ENCODE peak calls at places on chromosome 4, in nine cellular contexts. F is epithelial cell of esophagus; Q is NCI-H524; H is naive thymus-derived CD8-positive, alpha-beta T cell; T is NCI-H1092; Z is stimulated activated CD8-positive, alpha-beta memory T cell treated with anti-CD3 and anti-CD28 coated beads, Interleukin-4, amount 100 ng/mL, for 24 hours; W is fibroblast of lung; S is uterus; C is activated CD4-positive, alpha-beta T cell treated with anti-CD3 and anti-CD28 coated beads, Interleukin-2, amount 50 U/mL, for 24 hours. K is an unnamed sample.

GRCh38 chr4:95638920-95639501 is 90.2 kb upstream of the UNC5C start:
- DNase-seq in S (no peak), C (no peak), H (no peak), Z (no peak), F (peak), Q (no peak), W (peak), T (no peak), K (no peak)

GRCh38 chr4:8340721-8341680 is 71.4 kb downstream of the HTRA3 start:
- DNase-seq in W (no peak), S (peak), Q (no peak), Z (no peak), H (no peak), T (no peak), C (no peak), F (no peak), K (peak)

GRCh38 chr4:7371122-7371941 is 63.4 kb downstream of the PSAPL1 start:
- DNase-seq in Z (no peak), C (no peak), H (no peak), T (no peak), S (no peak), F (no peak), W (peak), Q (peak), K (no peak)

GRCh38 chr4:1910643-1911042 is 39.5 kb downstream of the NSD2 start:
- DNase-seq in F (peak), C (no peak), W (peak), T (no peak), S (no peak), Z (no peak), Q (peak), H (no peak), K (peak)

GRCh38 chr4:7324651-7325121 is 110.0 kb downstream of the PSAPL1 start:
- DNase-seq in T (peak), S (no peak), H (no peak), F (no peak), Q (peak), Z (peak), C (no peak), W (no peak), K (peak)

GRCh38 chr4:47703008-47703407 is 134.9 kb downstream of the CORIN start:
- DNase-seq in C (no peak), T (no peak), Q (no peak), H (no peak), F (no peak), W (no peak), Z (no peak), S (no peak), K (no peak)

GRCh38 chr4:69731261-69731660 is 29.2 kb downstream of the SULT1B1 start:
- DNase-seq in W (no peak), C (no peak), Q (no peak), S (no peak), H (no peak), T (no peak), Z (no peak), F (no peak), K (no peak)

GRCh38 chr4:20255251-20255586 is 3.5 kb downstream of the SLIT2 start:
- DNase-seq in H (no peak), F (no peak), W (no peak), T (no peak), C (no peak), Z (no peak), Q (no peak), S (no peak), K (no peak)

GRCh38 chr4:898869-899555 is 33.1 kb downstream of the GAK start:
- DNase-seq in W (no peak), H (no peak), S (no peak), C (no peak), T (no peak), Q (no peak), F (no peak), Z (no peak), K (no peak)

GRCh38 chr4:8297691-8298485 is 28.3 kb downstream of the HTRA3 start:
- DNase-seq in F (no peak), W (no peak), S (peak), Z (no peak), H (no peak), T (no peak), C (no peak), Q (no peak), K (no peak)

GRCh38 chr4:20323991-20324390 is 72.3 kb downstream of the SLIT2 start:
- DNase-seq in W (peak), T (no peak), Z (no peak), H (no peak), F (peak), Q (no peak), S (no peak), C (no peak), K (no peak)

GRCh38 chr4:8050555-8051206 is 107.9 kb downstream of the ABLIM2 start:
- DNase-seq in T (peak), H (no peak), S (peak), Q (peak), C (no peak), Z (no peak), W (peak), F (no peak), K (peak)

GRCh38 chr4:163558539-163559044 is 64.1 kb downstream of the TMA16 start:
- DNase-seq in C (no peak), Q (no peak), Z (no peak), W (no peak), H (peak), T (no peak), S (no peak), F (peak), K (no peak)

GRCh38 chr4:67549123-67549522 is 3.8 kb upstream of the CENPC start:
- DNase-seq in H (peak), S (no peak), F (peak), Z (no peak), Q (peak), T (no peak), C (no peak), W (peak), K (no peak)

GRCh38 chr4:145195167-145195952 is 15.0 kb upstream of the OTUD4 start:
- DNase-seq in F (peak), Q (no peak), T (no peak), Z (no peak), W (no peak), S (no peak), H (no peak), C (no peak), K (no peak)

GRCh38 chr4:113837397-113837796 is 75.9 kb upstream of the CAMK2D start:
- DNase-seq in W (peak), H (no peak), T (no peak), F (peak), Q (no peak), Z (no peak), C (no peak), S (no peak), K (no peak)

GRCh38 chr4:53234669-53235068 is 131.2 kb downstream of the SCFD2 start:
- DNase-seq in F (peak), Z (no peak), C (no peak), Q (no peak), W (no peak), H (no peak), T (no peak), S (no peak), K (no peak)

GRCh38 chr4:82543131-82543530 is 18.7 kb downstream of the TMEM150C start:
- DNase-seq in T (no peak), W (no peak), Z (no peak), Q (no peak), F (no peak), H (no peak), C (no peak), S (no peak), K (no peak)

GRCh38 chr4:88629826-88630225 is 37.5 kb downstream of the HERC3 start:
- DNase-seq in H (no peak), Z (no peak), W (peak), Q (no peak), S (no peak), F (no peak), T (no peak), C (no peak), K (no peak)

GRCh38 chr4:149796381-149796780 is 19.3 kb downstream of the IQCM start:
- DNase-seq in Q (no peak), S (no peak), T (no peak), F (peak), W (no peak), C (no peak), Z (no peak), H (no peak), K (no peak)

GRCh38 chr4:52824603-52825310 is 37.4 kb upstream of the RASL11B start:
- DNase-seq in Z (no peak), F (no peak), S (no peak), H (no peak), C (no peak), Q (no peak), T (no peak), W (peak), K (peak)

K was measured in thyroid gland.